ENCODE peak calls at places on chromosomes 7 and 10, in six cellular contexts. F is GM12878, T is HCT116, O is fibroblast of lung, J is PC-9, E is GM23338. Z is an unnamed sample.

GRCh38 chr7:142898377-142899235 is 13.1 kb upstream of the TRPV6 start:
- DNase-seq in F (no peak), T (no peak), O (no peak), J (peak), E (peak), Z (no peak)

GRCh38 chr10:93319096-93319495 is 163.0 kb downstream of the MYOF start:
- DNase-seq in F (no peak), T (no peak), O (no peak), J (no peak), E (no peak), Z (no peak)

GRCh38 chr10:113820507-113820906 is 33.4 kb downstream of the DCLRE1A start:
- DNase-seq in F (no peak), T (peak), O (no peak), J (no peak), E (peak), Z (no peak)

GRCh38 chr7:92400013-92400412 is 47.3 kb upstream of the GATAD1 start:
- DNase-seq in F (no peak), T (no peak), O (no peak), J (no peak), E (no peak), Z (no peak)

GRCh38 chr10:104028146-104028545 is 57.5 kb downstream of the COL17A1 start:
- DNase-seq in F (no peak), T (peak), O (peak), J (no peak), E (peak), Z (peak)

GRCh38 chr10:13213163-13213562 is 21.0 kb downstream of the UCMA start:
- DNase-seq in F (no peak), T (no peak), O (no peak), J (no peak), E (peak), Z (no peak)

GRCh38 chr10:127976286-127976685 is 69.4 kb downstream of the PTPRE start:
- DNase-seq in F (no peak), T (no peak), O (peak), J (no peak), E (no peak), Z (peak)

GRCh38 chr7:5232874-5233273 is 42.8 kb downstream of the WIPI2 start:
- DNase-seq in F (no peak), T (no peak), O (no peak), J (no peak), E (peak), Z (no peak)

GRCh38 chr10:22710139-22710745 is 4.1 kb downstream of the PIP4K2A start:
- DNase-seq in F (peak), T (no peak), O (no peak), J (no peak), E (no peak), Z (no peak)

GRCh38 chr10:34106356-34106885 is 708.7 kb downstream of the PARD3 start:
- DNase-seq in F (no peak), T (no peak), O (no peak), J (no peak), E (no peak), Z (no peak)

GRCh38 chr10:24858908-24859270 is 93.5 kb downstream of the PRTFDC1 start:
- DNase-seq in F (no peak), T (no peak), O (no peak), J (no peak), E (no peak), Z (no peak)

GRCh38 chr7:106112118-106112971 is at the start of gene SYPL1:
- DNase-seq in F (peak), T (peak), O (peak), J (peak), E (peak), Z (peak)

GRCh38 chr7:112080441-112080840 is 125.8 kb downstream of the DOCK4 start:
- DNase-seq in F (peak), T (no peak), O (peak), J (peak), E (no peak), Z (peak)

GRCh38 chr10:71712572-71713134 is 6.9 kb downstream of the C10orf105 start:
- DNase-seq in F (no peak), T (no peak), O (no peak), J (no peak), E (no peak), Z (no peak)

GRCh38 chr7:25712500-25712899 is 439.5 kb upstream of the NFE2L3 start:
- DNase-seq in F (no peak), T (no peak), O (no peak), J (no peak), E (no peak), Z (no peak)

GRCh38 chr10:28619465-28619864 is 57.9 kb upstream of the BAMBI start:
- DNase-seq in F (no peak), T (no peak), O (no peak), J (no peak), E (no peak), Z (no peak)

GRCh38 chr10:5014936-5015335 is 11.3 kb upstream of the AKR1C2 start:
- DNase-seq in F (no peak), T (no peak), O (no peak), J (peak), E (no peak), Z (peak)

GRCh38 chr7:100825215-100825671 is 2.1 kb downstream of the EPHB4 start:
- DNase-seq in F (no peak), T (no peak), O (no peak), J (no peak), E (peak), Z (peak)

GRCh38 chr10:16843252-16843870 is 26.1 kb upstream of the RSU1 start:
- DNase-seq in F (peak), T (peak), O (peak), J (peak), E (peak), Z (peak)

GRCh38 chr7:140940866-140941265 is 16.1 kb upstream of the BRAF start:
- DNase-seq in F (no peak), T (no peak), O (no peak), J (no peak), E (no peak), Z (peak)

GRCh38 chr10:130127612-130128607 is 8.3 kb upstream of the GLRX3 start:
- DNase-seq in F (peak), T (no peak), O (peak), J (no peak), E (peak), Z (peak)

GRCh38 chr10:117536359-117536861 is 6.1 kb upstream of the EMX2 start:
- DNase-seq in F (no peak), T (no peak), O (no peak), J (no peak), E (peak), Z (peak)

GRCh38 chr10:31353574-31353973 is 34.6 kb downstream of the ZEB1 start:
- DNase-seq in F (peak), T (peak), O (peak), J (peak), E (peak), Z (peak)

GRCh38 chr10:49138361-49138891 is 4.6 kb upstream of the FAM170B start:
- DNase-seq in F (no peak), T (no peak), O (peak), J (no peak), E (no peak), Z (peak)

GRCh38 chr10:89916481-89916880 is 215.1 kb downstream of the KIF20B start:
- DNase-seq in F (no peak), T (no peak), O (peak), J (peak), E (no peak), Z (peak)

GRCh38 chr7:1882451-1882850 is 212.4 kb downstream of the ELFN1 start:
- DNase-seq in F (no peak), T (no peak), O (no peak), J (no peak), E (no peak), Z (no peak)

GRCh38 chr10:14386202-14386593 is 55.5 kb upstream of the FRMD4A start:
- DNase-seq in F (no peak), T (no peak), O (peak), J (peak), E (no peak), Z (peak)

GRCh38 chr10:101136007-101136707 is 5.1 kb downstream of the TLX1 start:
- DNase-seq in F (no peak), T (peak), O (peak), J (no peak), E (no peak), Z (no peak)

DNA sequence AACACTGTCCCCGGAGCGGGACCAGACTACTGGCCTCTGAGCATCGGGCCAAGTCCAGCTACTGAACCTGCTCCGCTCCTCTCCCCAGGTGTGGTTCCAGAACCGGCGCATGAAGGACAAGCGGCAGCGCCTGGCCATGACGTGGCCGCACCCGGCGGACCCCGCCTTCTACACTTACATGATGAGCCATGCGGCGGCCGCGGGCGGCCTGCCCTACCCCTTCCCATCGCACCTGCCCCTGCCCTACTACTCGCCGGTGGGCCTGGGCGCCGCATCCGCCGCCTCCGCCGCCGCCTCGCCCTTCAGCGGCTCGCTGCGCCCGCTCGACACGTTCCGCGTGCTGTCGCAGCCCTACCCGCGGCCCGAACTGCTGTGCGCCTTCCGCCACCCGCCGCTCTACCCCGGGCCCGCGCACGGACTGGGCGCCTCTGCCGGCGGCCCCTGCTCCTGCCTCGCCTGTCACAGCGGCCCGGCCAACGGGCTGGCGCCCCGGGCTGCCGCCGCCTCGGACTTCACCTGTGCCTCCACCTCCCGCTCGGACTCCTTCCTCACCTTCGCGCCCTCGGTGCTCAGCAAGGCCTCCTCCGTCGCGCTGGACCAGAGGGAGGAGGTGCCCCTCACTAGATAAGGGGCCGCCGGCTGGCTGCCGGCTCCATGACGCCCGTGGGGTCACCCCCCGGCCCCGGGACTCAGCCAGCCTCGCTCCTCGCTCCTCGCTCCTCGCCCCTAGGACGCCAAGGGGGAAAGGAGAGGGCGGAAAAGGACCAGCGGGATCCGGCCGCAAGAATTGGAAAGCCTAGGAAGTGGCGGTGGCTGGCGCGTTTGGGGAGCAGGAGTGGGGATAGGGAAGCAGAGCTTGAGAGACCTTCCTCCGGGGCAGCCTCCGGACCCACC is 3.4 kb downstream of the EVX1 start:
- DNase-seq in F (no peak), T (no peak), O (no peak), J (no peak), E (peak), Z (peak)
- TF ChIP-seq EZH2 in F (no peak), T (no peak), O (peak), J (no peak), E (peak), Z (peak)

GRCh38 chr7:155809947-155810606 is 2.2 kb downstream of the SHH start:
- DNase-seq in F (no peak), T (no peak), O (no peak), J (no peak), E (peak), Z (no peak)
- TF ChIP-seq EZH2 in F (no peak), T (no peak), O (peak), J (no peak), E (peak), Z (no peak)

GRCh38 chr7:27172388-27172774 is 1.7 kb downstream of the HOXA10 start:
- DNase-seq in F (no peak), T (no peak), O (no peak), J (no peak), E (no peak), Z (peak)

GRCh38 chr7:27172823-27173411 is 1.2 kb downstream of the HOXA10 start:
- DNase-seq in F (no peak), T (no peak), O (no peak), J (no peak), E (peak), Z (peak)

GRCh38 chr7:27174077-27175004 is at the start of gene HOXA10:
- DNase-seq in F (no peak), T (no peak), O (no peak), J (no peak), E (peak), Z (peak)

GRCh38 chr7:27175005-27175625 is 995 bp upstream of the HOXA10 start:
- DNase-seq in F (no peak), T (no peak), O (no peak), J (no peak), E (peak), Z (peak)

GRCh38 chr7:27173412-27174076 is 576 bp downstream of the HOXA10 start:
- DNase-seq in F (no peak), T (no peak), O (no peak), J (no peak), E (peak), Z (peak)
- TF ChIP-seq EZH2 in F (no peak), T (no peak), O (no peak), J (no peak), E (peak), Z (no peak)

DNA sequence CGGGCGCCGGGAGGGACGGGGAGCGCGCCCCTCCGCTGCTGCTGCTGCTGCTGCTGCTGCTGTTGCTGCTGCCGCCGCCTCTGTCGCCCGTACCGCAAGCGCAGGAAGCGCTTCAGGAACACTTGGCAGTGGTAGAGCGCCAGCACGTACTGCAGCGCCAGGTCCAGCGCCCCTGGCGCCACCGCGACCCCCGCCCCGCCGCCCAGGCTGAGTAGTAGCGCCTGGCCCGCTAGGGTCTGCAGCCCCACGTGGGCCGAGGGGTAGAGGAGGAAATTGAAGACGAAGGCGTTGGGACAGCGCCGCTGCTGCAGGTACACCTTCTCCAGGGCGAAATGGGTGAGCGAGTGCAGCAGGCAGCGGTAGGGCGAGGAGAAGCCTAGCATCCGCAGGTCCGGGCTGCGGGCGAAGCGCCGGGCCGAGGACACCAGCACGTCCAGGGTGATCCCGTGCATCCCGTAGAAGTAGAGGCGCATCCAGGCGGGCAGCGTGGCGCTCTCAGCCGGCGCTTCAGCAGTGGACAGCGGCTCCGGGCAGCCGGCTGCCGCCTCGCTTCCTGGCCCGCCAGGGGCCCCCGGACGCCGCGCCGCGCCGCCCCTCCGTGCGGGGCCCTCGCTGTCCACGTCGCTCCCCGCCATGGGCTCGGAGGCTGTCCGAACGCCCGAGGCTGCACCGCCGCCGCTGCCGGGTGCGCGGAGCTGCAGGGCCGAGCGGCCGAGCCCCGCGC is at the start of gene TMEM229A:
- DNase-seq in F (no peak), T (no peak), O (peak), J (no peak), E (peak), Z (peak)
- TF ChIP-seq EZH2 in F (no peak), T (no peak), O (peak), J (no peak), E (no peak), Z (no peak)

GRCh38 chr10:21260060-21260792 is 265.3 kb downstream of the SKIDA1 start:
- DNase-seq in F (no peak), T (no peak), O (peak), J (no peak), E (no peak), Z (peak)

GRCh38 chr10:21261705-21262285 is 263.7 kb downstream of the SKIDA1 start:
- DNase-seq in F (no peak), T (no peak), O (peak), J (no peak), E (no peak), Z (no peak)

GRCh38 chr10:21257919-21258318 is 267.6 kb downstream of the SKIDA1 start:
- DNase-seq in F (no peak), T (no peak), O (peak), J (no peak), E (no peak), Z (peak)

GRCh38 chr10:21263266-21263803 is 262.1 kb downstream of the SKIDA1 start:
- DNase-seq in F (no peak), T (no peak), O (no peak), J (no peak), E (no peak), Z (no peak)

GRCh38 chr10:21260793-21261149 is 264.7 kb downstream of the SKIDA1 start:
- DNase-seq in F (no peak), T (no peak), O (peak), J (no peak), E (peak), Z (peak)
- TF ChIP-seq EZH2 in F (no peak), T (no peak), O (no peak), J (no peak), E (no peak), Z (no peak)

DNA sequence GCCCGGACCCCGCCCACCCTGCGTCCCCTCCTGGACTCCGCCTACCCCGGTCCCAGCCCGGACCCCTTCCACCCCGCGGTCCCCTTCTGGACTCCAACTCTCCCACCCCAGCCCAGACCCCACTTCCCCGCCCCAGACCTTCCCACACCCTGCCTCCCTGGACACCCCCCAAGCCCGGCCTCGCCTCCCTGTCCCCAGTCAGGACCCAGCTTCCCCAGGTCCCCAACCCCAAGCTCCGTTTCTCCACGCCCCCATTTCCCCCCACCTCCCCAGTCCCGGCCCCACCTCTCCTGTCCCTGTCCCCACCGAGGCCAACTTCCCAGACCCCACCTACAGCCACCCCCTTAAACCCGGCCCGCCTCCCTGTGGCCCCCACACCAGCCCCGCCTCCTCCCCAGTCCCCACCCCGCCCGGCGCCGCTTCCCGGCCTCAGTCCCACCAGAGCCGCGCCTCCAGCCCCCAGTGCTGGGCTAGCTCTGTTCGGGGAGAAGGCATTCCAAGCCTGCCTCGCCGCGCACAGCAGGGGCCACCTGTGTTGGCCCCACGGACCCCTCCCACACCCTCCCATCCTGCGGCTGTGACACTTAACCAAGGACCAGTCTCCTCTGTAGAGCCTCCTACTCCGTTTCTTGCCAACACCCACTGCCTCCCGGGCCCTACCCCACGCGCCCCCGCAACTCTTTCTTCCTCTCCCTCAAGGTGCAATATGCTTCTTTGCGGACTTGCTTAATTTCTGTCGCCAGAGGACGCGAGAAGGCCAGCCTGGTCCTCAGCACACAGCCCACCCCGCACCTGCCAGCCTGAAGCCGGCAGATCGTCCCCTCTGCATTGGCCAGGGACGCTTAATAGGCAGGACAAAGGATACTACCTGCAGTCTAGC is 736 bp upstream of the ITIH5 start:
- DNase-seq in F (no peak), T (no peak), O (no peak), J (no peak), E (peak), Z (no peak)
- TF ChIP-seq EZH2 in F (no peak), T (no peak), O (no peak), J (no peak), E (no peak), Z (no peak)

GRCh38 chr7:69722836-69723235 is 124.6 kb downstream of the AUTS2 start:
- DNase-seq in F (no peak), T (no peak), O (peak), J (no peak), E (no peak), Z (peak)

GRCh38 chr7:69714886-69715571 is 116.8 kb downstream of the AUTS2 start:
- DNase-seq in F (no peak), T (no peak), O (peak), J (no peak), E (no peak), Z (no peak)

DNA sequence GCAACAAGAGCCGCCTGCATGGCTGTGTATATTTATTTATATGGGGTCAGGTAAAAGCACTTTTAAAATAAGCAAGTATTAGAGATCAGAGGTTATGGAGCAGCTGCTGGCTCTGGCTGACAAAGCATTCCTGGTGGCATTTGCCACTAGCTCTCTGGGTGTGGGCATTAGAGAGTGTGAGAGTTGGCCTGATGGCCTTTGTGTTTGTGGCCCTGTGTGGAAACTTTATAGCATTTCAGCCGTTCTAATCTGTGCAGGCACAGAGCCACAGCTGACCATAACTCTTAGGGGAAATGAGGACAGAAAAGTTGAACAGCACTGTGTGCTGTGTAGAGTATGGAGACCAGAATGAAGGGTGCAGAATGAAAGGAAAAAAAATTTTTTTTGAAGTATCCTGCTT is 118.9 kb downstream of the AUTS2 start:
- DNase-seq in F (no peak), T (no peak), O (no peak), J (no peak), E (no peak), Z (no peak)
- TF ChIP-seq EZH2 in F (no peak), T (no peak), O (no peak), J (no peak), E (no peak), Z (no peak)